ENCODE peak calls at places on chromosomes 4 and X, in seven cellular contexts. H is AML-193; S is substantia nigra; A is HT1080; N is cardiac muscle cell; T is heart right ventricle; J is activated CD4-positive, alpha-beta T cell treated with anti-CD3 and anti-CD28 coated beads, Interleukin-2, amount 50 U/mL, for 24 hours. B is an unnamed sample.

GRCh38 chr4:94621491-94622080 is 136.2 kb upstream of the BMPR1B start:
- DNase-seq in H (peak; percentile 39), S (no peak), A (peak; percentile 7), N (peak; percentile 53), T (no peak), J (no peak), B (peak; percentile 38)

GRCh38 chr4:109977854-109978501 is 65.3 kb downstream of the EGF start:
- DNase-seq in H (peak; percentile 57), S (no peak), A (no peak), N (peak; percentile 41), T (no peak), J (no peak), B (peak; percentile 9)

GRCh38 chr4:69308634-69309033 is 28.4 kb downstream of the UGT2B28 start:
- DNase-seq in H (no peak), S (no peak), A (no peak), N (no peak), T (no peak), J (no peak), B (no peak)

GRCh38 chr4:1221155-1221870 is 27.6 kb downstream of the CTBP1 start:
- DNase-seq in H (no peak), S (no peak), A (no peak), N (no peak), T (no peak), J (no peak), B (no peak)

GRCh38 chr4:61385302-61385701 is 185.2 kb downstream of the ADGRL3 start:
- DNase-seq in H (no peak), S (no peak), A (no peak), N (peak; percentile 10), T (no peak), J (no peak), B (no peak)

GRCh38 chrX:96244955-96245354 is 439.7 kb upstream of the DIAPH2 start:
- DNase-seq in H (no peak), S (no peak), A (no peak), N (no peak), T (no peak), J (no peak), B (no peak)

GRCh38 chr4:157072002-157072401 is 3.9 kb upstream of the GLRB start:
- DNase-seq in H (no peak), S (no peak), A (peak; percentile 52), N (no peak), T (no peak), J (no peak), B (no peak)

GRCh38 chr4:109611045-109611616 is 51.1 kb downstream of the MCUB start:
- DNase-seq in H (no peak), S (no peak), A (no peak), N (no peak), T (no peak), J (no peak), B (no peak)

GRCh38 chrX:118496763-118497079 is 1.1 kb downstream of the DOCK11 start:
- DNase-seq in H (no peak), S (no peak), A (no peak), N (no peak), T (no peak), J (no peak), B (no peak)

GRCh38 chrX:14919421-14919820 is 46.2 kb downstream of the MOSPD2 start:
- DNase-seq in H (no peak), S (no peak), A (no peak), N (no peak), T (no peak), J (no peak), B (no peak)

GRCh38 chr4:184374006-184374405 is 100.3 kb downstream of the IRF2 start:
- DNase-seq in H (no peak), S (no peak), A (no peak), N (no peak), T (no peak), J (no peak), B (no peak)

GRCh38 chr4:69060651-69061308 is 35.5 kb upstream of the UGT2B7 start:
- DNase-seq in H (no peak), S (no peak), A (peak; percentile 1), N (no peak), T (no peak), J (no peak), B (no peak)

GRCh38 chrX:119790977-119791436 is 423 bp downstream of the RPL39 start:
- DNase-seq in H (peak; percentile 16), S (peak; percentile 2), A (no peak), N (peak; percentile 17), T (peak; percentile 5), J (peak; percentile 29), B (peak; percentile 24)

GRCh38 chrX:73615022-73615421 is 52.0 kb downstream of the CHIC1 start:
- DNase-seq in H (no peak), S (no peak), A (no peak), N (no peak), T (no peak), J (no peak), B (no peak)

GRCh38 chrX:102727761-102728160 is 7.2 kb downstream of the GPRASP3 start:
- DNase-seq in H (no peak), S (no peak), A (no peak), N (no peak), T (no peak), J (no peak), B (no peak)

GRCh38 chr4:25144870-25145481 is 15.3 kb downstream of the SEPSECS start:
- DNase-seq in H (no peak), S (no peak), A (peak; percentile 45), N (peak; percentile 32), T (no peak), J (no peak), B (peak; percentile 19)

GRCh38 chr4:180960758-180961401 is 1282.3 kb upstream of the TENM3 start:
- DNase-seq in H (no peak), S (no peak), A (no peak), N (peak; percentile 18), T (no peak), J (no peak), B (no peak)

GRCh38 chrX:18291006-18291545 is 63.4 kb downstream of the SCML2 start:
- DNase-seq in H (no peak), S (no peak), A (no peak), N (no peak), T (no peak), J (no peak), B (no peak)

GRCh38 chr4:1345905-1346780 is 865 bp upstream of the UVSSA start:
- DNase-seq in H (no peak), S (peak; percentile 54), A (peak; percentile 45), N (peak; percentile 82), T (peak; percentile 57), J (no peak), B (peak; percentile 41)